ENCODE peak calls at places on chromosomes 6 and 20, in seven cellular contexts. One of them, this sample, is unnamed.

GRCh38 chr20:7090001-7090400 is 322.5 kb downstream of the BMP2 start:
- DNase-seq in fibroblast of lung: no peak
- DNase-seq in astrocyte: no peak
- DNase-seq in PC-3: no peak
- DNase-seq in GM23248: no peak
- DNase-seq in GM23338: no peak
- DNase-seq in mammary epithelial cell: peak; percentile 43
- DNase-seq in this sample: no peak

GRCh38 chr6:103893082-103893481 is 966.6 kb downstream of the HACE1 start:
- DNase-seq in astrocyte: peak; percentile 3
- DNase-seq in mammary epithelial cell: no peak
- DNase-seq in PC-3: no peak
- DNase-seq in GM23248: no peak
- DNase-seq in fibroblast of lung: no peak
- DNase-seq in GM23338: no peak
- DNase-seq in this sample: peak; percentile 19

GRCh38 chr6:156976144-156977088 is 199.2 kb downstream of the ARID1B start:
- DNase-seq in astrocyte: peak; percentile 52
- DNase-seq in GM23338: peak; percentile 35
- DNase-seq in fibroblast of lung: no peak
- DNase-seq in mammary epithelial cell: peak; percentile 16
- DNase-seq in GM23248: peak; percentile 67
- DNase-seq in PC-3: no peak
- DNase-seq in this sample: no peak

GRCh38 chr6:137363805-137364138 is 130.4 kb downstream of the OLIG3 start:
- DNase-seq in PC-3: no peak
- DNase-seq in GM23248: peak; percentile 28
- DNase-seq in astrocyte: peak; percentile 5
- DNase-seq in mammary epithelial cell: peak; percentile 17
- DNase-seq in fibroblast of lung: no peak
- DNase-seq in GM23338: no peak
- DNase-seq in this sample: no peak

GRCh38 chr6:43070028-43070632 is 6.0 kb upstream of the PTK7 start:
- DNase-seq in PC-3: peak; percentile 56
- DNase-seq in mammary epithelial cell: peak; percentile 40
- DNase-seq in GM23248: peak; percentile 77
- DNase-seq in fibroblast of lung: peak; percentile 87
- DNase-seq in astrocyte: peak; percentile 52
- DNase-seq in GM23338: peak; percentile 90
- DNase-seq in this sample: peak; percentile 76

GRCh38 chr6:26142026-26142425 is 54.8 kb downstream of the HFE start:
- DNase-seq in PC-3: no peak
- DNase-seq in GM23338: no peak
- DNase-seq in mammary epithelial cell: no peak
- DNase-seq in astrocyte: no peak
- DNase-seq in GM23248: no peak
- DNase-seq in fibroblast of lung: no peak
- DNase-seq in this sample: no peak

GRCh38 chr20:62666736-62667529 is 24.6 kb downstream of the SLCO4A1 start:
- DNase-seq in GM23248: no peak
- DNase-seq in mammary epithelial cell: peak; percentile 88
- DNase-seq in fibroblast of lung: no peak
- DNase-seq in GM23338: no peak
- DNase-seq in astrocyte: peak; percentile 12
- DNase-seq in PC-3: peak; percentile 65
- DNase-seq in this sample: no peak

GRCh38 chr6:139833592-139833991 is 459.1 kb upstream of the CITED2 start:
- DNase-seq in PC-3: no peak
- DNase-seq in GM23248: no peak
- DNase-seq in fibroblast of lung: no peak
- DNase-seq in mammary epithelial cell: no peak
- DNase-seq in astrocyte: no peak
- DNase-seq in GM23338: no peak
- DNase-seq in this sample: no peak

GRCh38 chr20:991850-992249 is 10.3 kb downstream of the RSPO4 start:
- DNase-seq in GM23338: peak; percentile 67
- DNase-seq in astrocyte: no peak
- DNase-seq in fibroblast of lung: no peak
- DNase-seq in GM23248: no peak
- DNase-seq in mammary epithelial cell: no peak
- DNase-seq in PC-3: no peak
- DNase-seq in this sample: no peak

GRCh38 chr20:42875581-42875980 is 314.1 kb downstream of the PTPRT start:
- DNase-seq in mammary epithelial cell: no peak
- DNase-seq in GM23248: no peak
- DNase-seq in GM23338: no peak
- DNase-seq in astrocyte: no peak
- DNase-seq in fibroblast of lung: no peak
- DNase-seq in PC-3: no peak
- DNase-seq in this sample: no peak

GRCh38 chr6:137271245-137272183 is 52.3 kb upstream of the IFNGR1 start:
- DNase-seq in GM23338: peak; percentile 77
- DNase-seq in fibroblast of lung: peak; percentile 78
- DNase-seq in PC-3: peak; percentile 67
- DNase-seq in mammary epithelial cell: peak; percentile 41
- DNase-seq in astrocyte: peak; percentile 19
- DNase-seq in GM23248: peak; percentile 72
- DNase-seq in this sample: peak; percentile 55

GRCh38 chr6:154001494-154002285 is 37.4 kb upstream of the OPRM1 start:
- DNase-seq in GM23338: no peak
- DNase-seq in mammary epithelial cell: no peak
- DNase-seq in GM23248: no peak
- DNase-seq in astrocyte: no peak
- DNase-seq in PC-3: no peak
- DNase-seq in fibroblast of lung: no peak
- DNase-seq in this sample: no peak

GRCh38 chr20:40803381-40803780 is 114.3 kb upstream of the MAFB start:
- DNase-seq in mammary epithelial cell: no peak
- DNase-seq in GM23248: no peak
- DNase-seq in astrocyte: no peak
- DNase-seq in fibroblast of lung: no peak
- DNase-seq in GM23338: no peak
- DNase-seq in PC-3: no peak
- DNase-seq in this sample: no peak

GRCh38 chr20:1833216-1833615 is 62.0 kb upstream of the SIRPA start:
- DNase-seq in astrocyte: no peak
- DNase-seq in GM23248: no peak
- DNase-seq in mammary epithelial cell: no peak
- DNase-seq in GM23338: no peak
- DNase-seq in PC-3: no peak
- DNase-seq in fibroblast of lung: no peak
- DNase-seq in this sample: no peak

GRCh38 chr20:51492167-51493092 is 50.1 kb downstream of the NFATC2 start:
- DNase-seq in fibroblast of lung: peak; percentile 51
- DNase-seq in mammary epithelial cell: no peak
- DNase-seq in PC-3: no peak
- DNase-seq in GM23248: peak; percentile 57
- DNase-seq in GM23338: peak; percentile 28
- DNase-seq in astrocyte: peak; percentile 73
- DNase-seq in this sample: peak; percentile 42

GRCh38 chr20:35601021-35601973 is 14.3 kb upstream of the SPAG4 start:
- DNase-seq in astrocyte: peak; percentile 57
- DNase-seq in PC-3: no peak
- DNase-seq in GM23248: peak; percentile 87
- DNase-seq in fibroblast of lung: peak; percentile 72
- DNase-seq in mammary epithelial cell: peak; percentile 76
- DNase-seq in GM23338: peak; percentile 86
- DNase-seq in this sample: peak; percentile 88

GRCh38 chr20:35598899-35599775 is 16.5 kb upstream of the SPAG4 start:
- DNase-seq in mammary epithelial cell: no peak
- DNase-seq in fibroblast of lung: no peak
- DNase-seq in GM23338: no peak
- DNase-seq in GM23248: no peak
- DNase-seq in astrocyte: no peak
- DNase-seq in PC-3: no peak
- DNase-seq in this sample: no peak

GRCh38 chr20:35601990-35602389 is 13.6 kb upstream of the SPAG4 start:
- DNase-seq in astrocyte: no peak
- DNase-seq in fibroblast of lung: no peak
- DNase-seq in PC-3: no peak
- DNase-seq in GM23248: no peak
- DNase-seq in GM23338: no peak
- DNase-seq in mammary epithelial cell: no peak
- DNase-seq in this sample: no peak

GRCh38 chr20:35599776-35600120 is 15.9 kb upstream of the SPAG4 start:
- DNase-seq in GM23338: no peak
- DNase-seq in GM23248: no peak
- DNase-seq in PC-3: no peak
- DNase-seq in astrocyte: no peak
- DNase-seq in mammary epithelial cell: no peak
- DNase-seq in fibroblast of lung: no peak
- DNase-seq in this sample: no peak

DNA sequence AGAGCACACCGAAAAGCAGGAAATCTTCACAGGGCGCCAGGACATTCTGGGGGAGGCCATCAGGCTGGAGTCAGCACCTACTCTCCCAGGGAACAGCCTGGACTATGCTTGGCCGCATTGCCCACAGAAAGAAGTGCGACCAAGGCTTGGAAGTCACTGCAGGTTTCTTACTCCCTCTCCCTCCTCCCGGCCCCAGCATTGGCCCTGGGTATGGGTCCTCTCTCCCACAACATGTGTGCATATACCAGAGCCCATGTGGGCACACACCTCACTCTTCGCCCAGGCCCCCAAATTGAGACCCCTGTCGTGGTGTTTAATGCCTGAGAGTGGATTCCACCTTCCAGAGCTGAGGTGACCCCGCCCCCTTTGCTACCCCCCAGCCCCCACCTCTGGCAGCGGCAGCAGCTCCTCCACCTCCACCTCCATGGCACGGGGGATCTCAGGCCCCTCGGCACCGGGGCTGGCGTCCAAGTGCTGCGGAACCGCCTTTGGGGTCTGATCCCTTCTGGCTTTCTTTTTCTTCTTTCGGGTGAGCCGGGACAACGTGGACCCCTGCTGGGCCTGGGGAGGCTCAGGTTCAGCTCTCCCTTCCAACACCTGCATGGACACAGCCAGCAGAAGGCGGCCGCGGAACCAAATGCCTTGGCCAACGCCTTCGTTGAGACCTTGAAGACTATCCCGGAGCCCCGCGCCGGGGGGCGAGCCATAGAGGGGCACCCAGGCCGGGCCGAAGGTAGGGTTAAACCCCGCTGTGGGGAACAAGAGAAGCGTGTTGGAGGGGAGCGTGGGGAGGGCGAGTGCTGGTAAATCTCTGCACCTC is 15.2 kb upstream of the SPAG4 start:
- DNase-seq in GM23248: no peak
- DNase-seq in GM23338: peak; percentile 65
- DNase-seq in fibroblast of lung: no peak
- DNase-seq in PC-3: no peak
- DNase-seq in astrocyte: no peak
- DNase-seq in mammary epithelial cell: no peak
- DNase-seq in this sample: no peak
- TF ChIP-seq EZH2 in GM23248: no peak
- TF ChIP-seq EZH2 in GM23338: peak; percentile 34
- TF ChIP-seq EZH2 in fibroblast of lung: no peak
- TF ChIP-seq EZH2 in PC-3: no peak
- TF ChIP-seq EZH2 in astrocyte: no peak
- TF ChIP-seq EZH2 in mammary epithelial cell: no peak
- TF ChIP-seq EZH2 in this sample: no peak

GRCh38 chr20:34074101-34074760 is 37.8 kb downstream of the EIF2S2 start:
- DNase-seq in astrocyte: no peak
- DNase-seq in fibroblast of lung: no peak
- DNase-seq in PC-3: peak; percentile 40
- DNase-seq in GM23248: peak; percentile 68
- DNase-seq in mammary epithelial cell: peak; percentile 50
- DNase-seq in GM23338: no peak
- DNase-seq in this sample: no peak
- H3K36me3 ChIP-seq in astrocyte: peaks cover 9% of the 10 kb centered on the region
- H3K36me3 ChIP-seq in fibroblast of lung: peaks cover 8% of the 10 kb centered on the region
- H3K36me3 ChIP-seq in PC-3: peaks cover 8% of the 10 kb centered on the region
- H3K36me3 ChIP-seq in GM23248: no peaks in the 10 kb centered on the region
- H3K36me3 ChIP-seq in mammary epithelial cell: peaks cover 9% of the 10 kb centered on the region
- H3K36me3 ChIP-seq in GM23338: peaks cover 8% of the 10 kb centered on the region
- H3K36me3 ChIP-seq in this sample: no peaks in the 10 kb centered on the region

DNA sequence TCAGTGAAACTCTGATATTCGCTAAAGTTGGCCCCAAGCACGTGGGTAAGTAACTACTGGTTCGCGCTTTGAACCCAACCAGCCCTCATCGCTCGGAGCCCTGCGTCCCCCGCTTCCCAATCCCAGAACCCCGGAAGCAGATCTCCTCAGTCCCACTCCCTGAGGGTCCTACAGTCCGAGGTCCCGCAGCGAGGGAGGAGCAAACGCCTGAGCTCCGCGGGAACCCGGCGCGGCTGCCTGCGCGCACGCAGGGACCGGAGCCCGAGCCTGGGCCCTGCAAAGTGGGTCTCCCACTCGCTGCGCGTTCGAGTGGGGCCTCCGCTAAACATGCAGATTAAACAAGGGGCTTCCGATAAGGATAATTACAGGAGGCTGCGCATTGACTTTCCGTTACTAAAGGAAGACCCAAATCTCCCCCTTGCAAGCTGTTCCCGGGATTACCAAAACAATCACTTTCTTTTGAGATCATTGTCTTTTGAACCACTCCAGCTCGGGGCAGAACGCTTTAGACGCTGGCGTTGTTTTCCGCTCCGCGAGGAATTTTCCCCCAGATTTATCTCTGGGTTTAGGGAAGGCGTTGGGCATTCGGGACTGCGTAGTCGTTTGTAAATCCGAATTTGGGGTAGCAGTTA is 1.3 kb upstream of the VSX1 start:
- DNase-seq in PC-3: no peak
- DNase-seq in astrocyte: no peak
- DNase-seq in fibroblast of lung: no peak
- DNase-seq in GM23338: peak; percentile 43
- DNase-seq in GM23248: no peak
- DNase-seq in mammary epithelial cell: no peak
- DNase-seq in this sample: no peak
- TF ChIP-seq EZH2 in PC-3: no peak
- TF ChIP-seq EZH2 in astrocyte: no peak
- TF ChIP-seq EZH2 in fibroblast of lung: peak; percentile 70
- TF ChIP-seq EZH2 in GM23338: peak; percentile 98
- TF ChIP-seq EZH2 in GM23248: no peak
- TF ChIP-seq EZH2 in mammary epithelial cell: no peak
- TF ChIP-seq EZH2 in this sample: peak; percentile 95

GRCh38 chr6:132456700-132457143 is 55.4 kb upstream of the MOXD1 start:
- DNase-seq in fibroblast of lung: peak; percentile 21
- DNase-seq in GM23338: no peak
- DNase-seq in mammary epithelial cell: no peak
- DNase-seq in GM23248: peak; percentile 73
- DNase-seq in PC-3: no peak
- DNase-seq in astrocyte: no peak
- DNase-seq in this sample: peak; percentile 7

GRCh38 chr6:132461958-132462357 is 51.0 kb downstream of the STX7 start:
- DNase-seq in GM23248: no peak
- DNase-seq in PC-3: peak; percentile 24
- DNase-seq in GM23338: no peak
- DNase-seq in mammary epithelial cell: peak; percentile 47
- DNase-seq in astrocyte: no peak
- DNase-seq in fibroblast of lung: no peak
- DNase-seq in this sample: no peak

GRCh38 chr6:132464538-132465256 is 48.2 kb downstream of the STX7 start:
- DNase-seq in fibroblast of lung: no peak
- DNase-seq in mammary epithelial cell: no peak
- DNase-seq in GM23248: peak; percentile 30
- DNase-seq in GM23338: no peak
- DNase-seq in PC-3: peak; percentile 37
- DNase-seq in astrocyte: peak; percentile 25
- DNase-seq in this sample: peak; percentile 12

GRCh38 chr6:132459605-132459952 is 53.3 kb downstream of the STX7 start:
- DNase-seq in GM23248: no peak
- DNase-seq in PC-3: no peak
- DNase-seq in astrocyte: no peak
- DNase-seq in mammary epithelial cell: no peak
- DNase-seq in fibroblast of lung: no peak
- DNase-seq in GM23338: no peak
- DNase-seq in this sample: no peak

GRCh38 chr6:132458887-132459604 is 53.9 kb downstream of the STX7 start:
- DNase-seq in GM23338: no peak
- DNase-seq in GM23248: no peak
- DNase-seq in mammary epithelial cell: no peak
- DNase-seq in fibroblast of lung: no peak
- DNase-seq in PC-3: no peak
- DNase-seq in astrocyte: no peak
- DNase-seq in this sample: no peak
- H3K36me3 ChIP-seq in GM23338: peaks cover 18% of the 10 kb centered on the region
- H3K36me3 ChIP-seq in GM23248: peaks cover 62% of the 10 kb centered on the region
- H3K36me3 ChIP-seq in mammary epithelial cell: peaks cover 11% of the 10 kb centered on the region
- H3K36me3 ChIP-seq in fibroblast of lung: peaks cover 7% of the 10 kb centered on the region
- H3K36me3 ChIP-seq in PC-3: peaks cover 9% of the 10 kb centered on the region
- H3K36me3 ChIP-seq in astrocyte: peaks cover 38% of the 10 kb centered on the region
- H3K36me3 ChIP-seq in this sample: no peaks in the 10 kb centered on the region

This sample was measured in hepatocyte.